ENCODE peak calls at places on chromosome 22, in six cellular contexts. B is NB4, G is Calu3, V is progenitor cell of endocrine pancreas, W is ovary, U is kidney. Q is an unnamed sample.

GRCh38 chr22:35914357-35914664 is 114.3 kb downstream of the RBFOX2 start:
- DNase-seq in W (no peak), U (no peak), G (no peak), B (no peak), V (no peak), Q (no peak)

GRCh38 chr22:28985581-28986290 is 75.9 kb downstream of the C22orf31 start:
- DNase-seq in W (no peak), G (no peak), B (no peak), V (no peak), U (no peak), Q (no peak)

GRCh38 chr22:17871726-17872458 is 97.6 kb upstream of the BID start:
- DNase-seq in V (no peak), U (no peak), G (no peak), B (no peak), W (no peak), Q (no peak)

GRCh38 chr22:32848226-32848625 is 46.7 kb downstream of the TIMP3 start:
- DNase-seq in G (no peak), W (no peak), B (no peak), U (no peak), V (no peak), Q (no peak)

GRCh38 chr22:46414704-46415103 is 79.2 kb downstream of the TRMU start:
- DNase-seq in B (no peak), W (no peak), G (no peak), U (no peak), V (no peak), Q (no peak)

GRCh38 chr22:48803993-48804810 is 1023.5 kb downstream of the BRD1 start:
- DNase-seq in V (no peak), U (no peak), W (no peak), G (no peak), B (no peak), Q (no peak)

GRCh38 chr22:30016596-30016995 is 63.7 kb upstream of the HORMAD2 start:
- DNase-seq in U (no peak), W (no peak), G (no peak), V (no peak), B (no peak), Q (no peak)

GRCh38 chr22:46006379-46007002 is 29.5 kb upstream of the WNT7B start:
- DNase-seq in B (peak; percentile 89), U (peak; percentile 97), V (peak; percentile 86), G (peak; percentile 94), W (peak; percentile 95), Q (peak; percentile 94)

GRCh38 chr22:48706934-48707748 is 1120.5 kb downstream of the BRD1 start:
- DNase-seq in W (no peak), B (no peak), U (peak; percentile 54), G (no peak), V (no peak), Q (no peak)

GRCh38 chr22:18955696-18956095 is 19.6 kb upstream of the PRODH start:
- DNase-seq in W (no peak), V (no peak), U (peak; percentile 38), B (no peak), G (no peak), Q (no peak)

GRCh38 chr22:25702046-25702445 is 39.9 kb upstream of the MYO18B start:
- DNase-seq in V (no peak), W (no peak), B (peak; percentile 31), G (no peak), U (no peak), Q (no peak)

GRCh38 chr22:48938741-48939140 is 888.9 kb downstream of the BRD1 start:
- DNase-seq in B (no peak), W (no peak), G (no peak), U (no peak), V (no peak), Q (peak; percentile 73)

GRCh38 chr22:20903093-20903492 is 14.1 kb upstream of the CRKL start:
- DNase-seq in V (no peak), B (no peak), U (no peak), G (no peak), W (no peak), Q (no peak)

GRCh38 chr22:19172213-19173046 is 6.1 kb downstream of the SLC25A1 start:
- DNase-seq in B (no peak), V (no peak), W (no peak), G (no peak), U (no peak), Q (no peak)

GRCh38 chr22:11360632-11361031 is 4167.4 kb upstream of the OR11H1 start:
- DNase-seq in B (no peak), U (no peak), W (no peak), G (no peak), V (no peak), Q (no peak)

GRCh38 chr22:39917776-39918493 is 17.1 kb downstream of the GRAP2 start:
- DNase-seq in B (no peak), V (no peak), W (no peak), G (no peak), U (no peak), Q (no peak)

GRCh38 chr22:20979243-20979809 is 2.8 kb upstream of the LZTR1 start:
- DNase-seq in V (peak; percentile 70), G (peak; percentile 28), W (peak; percentile 72), U (peak; percentile 91), B (no peak), Q (no peak)

GRCh38 chr22:33210129-33210784 is 152.1 kb upstream of the SYN3 start:
- DNase-seq in W (no peak), B (peak; percentile 55), U (no peak), G (peak; percentile 51), V (peak; percentile 11), Q (no peak)

GRCh38 chr22:46357711-46358505 is 22.4 kb downstream of the TRMU start:
- DNase-seq in V (no peak), G (no peak), W (no peak), U (peak; percentile 73), B (no peak), Q (no peak)

GRCh38 chr22:46569848-46570695 is 32.7 kb upstream of the CELSR1 start:
- DNase-seq in U (peak; percentile 59), B (no peak), W (no peak), V (no peak), G (no peak), Q (no peak)

GRCh38 chr22:33851985-33852384 is 68.3 kb downstream of the LARGE1 start:
- DNase-seq in W (no peak), G (no peak), B (no peak), U (no peak), V (no peak), Q (no peak)

DNA sequence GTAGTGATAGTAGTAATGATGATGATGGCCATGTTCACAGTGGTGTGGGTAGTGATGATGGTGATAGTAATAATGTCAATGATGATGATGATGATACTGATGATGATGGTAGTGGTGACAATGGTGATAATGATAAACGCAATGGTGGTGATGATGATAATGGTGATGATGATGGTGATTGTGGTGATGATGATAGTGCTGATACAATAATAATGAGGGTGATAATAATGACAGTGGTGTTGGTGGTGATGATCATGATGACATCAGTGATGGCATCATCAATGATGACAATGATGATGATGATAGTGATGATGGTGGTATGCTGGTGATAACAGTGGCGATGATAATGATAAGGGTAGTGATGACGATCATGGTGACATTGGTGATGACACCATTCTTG is 92.3 kb downstream of the MPPED1 start:
- DNase-seq in W (no peak), V (no peak), G (no peak), B (no peak), U (no peak), Q (no peak)
- TF ChIP-seq CTCF in W (no peak), V (no peak), G (no peak), B (no peak), U (no peak), Q (no peak)

GRCh38 chr22:31451709-31452571 is 37.7 kb downstream of the EIF4ENIF1 start:
- DNase-seq in B (peak; percentile 54), U (no peak), V (no peak), G (peak; percentile 12), W (no peak), Q (no peak)
- TF ChIP-seq CTCF in B (peak; percentile 66), U (peak; percentile 23), V (peak; percentile 52), G (no peak), W (no peak), Q (peak; percentile 61)

GRCh38 chr22:27628341-27628740 is 173.2 kb downstream of the MN1 start:
- DNase-seq in V (no peak), B (no peak), U (no peak), W (no peak), G (no peak), Q (no peak)
- TF ChIP-seq CTCF in V (no peak), B (no peak), U (no peak), W (no peak), G (no peak), Q (no peak)

GRCh38 chr22:50469377-50470305 is 5.2 kb downstream of the SBF1 start:
- DNase-seq in W (no peak), B (peak; percentile 99), G (peak; percentile 94), U (peak; percentile 93), V (no peak), Q (no peak)
- TF ChIP-seq CTCF in W (no peak), B (peak; percentile 7), G (no peak), U (no peak), V (no peak), Q (no peak)

GRCh38 chr22:23182289-23183106 is 2.2 kb downstream of the BCR start:
- DNase-seq in W (no peak), G (peak; percentile 34), U (no peak), B (peak; percentile 33), V (no peak), Q (no peak)
- TF ChIP-seq CTCF in W (no peak), G (no peak), U (no peak), B (no peak), V (no peak), Q (no peak)

GRCh38 chr22:37121887-37122591 is 12.5 kb upstream of the TMPRSS6 start:
- DNase-seq in B (no peak), V (no peak), G (no peak), U (no peak), W (no peak), Q (no peak)
- TF ChIP-seq CTCF in B (no peak), V (no peak), G (no peak), U (no peak), W (no peak), Q (no peak)

DNA sequence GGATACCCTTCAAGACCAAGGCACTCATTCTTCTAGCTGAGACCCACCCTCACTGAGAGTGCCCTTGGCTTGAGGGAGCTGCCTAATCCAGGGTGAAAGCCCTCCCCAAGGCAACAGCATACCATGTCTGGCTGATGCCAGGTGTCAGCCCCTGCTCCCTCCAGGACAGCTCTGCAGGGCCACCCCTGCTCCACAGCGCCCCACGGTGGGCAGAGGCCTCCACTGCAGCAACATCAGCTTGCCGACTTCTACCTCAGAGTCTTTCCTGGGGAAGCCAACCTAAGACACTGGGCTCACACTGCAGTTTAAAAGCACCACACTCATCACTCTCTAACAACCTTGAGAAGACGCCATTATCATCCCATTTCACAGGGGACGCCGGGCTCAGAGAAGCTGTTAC is 29.0 kb downstream of the TTLL1 start:
- DNase-seq in W (peak; percentile 31), V (peak; percentile 44), U (no peak), G (peak; percentile 66), B (peak; percentile 56), Q (no peak)
- TF ChIP-seq CTCF in W (no peak), V (peak; percentile 68), U (peak; percentile 21), G (peak; percentile 74), B (peak; percentile 83), Q (peak; percentile 64)

GRCh38 chr22:42313804-42314581 is 43.5 kb upstream of the TCF20 start:
- DNase-seq in G (peak; percentile 68), W (no peak), B (peak; percentile 76), V (peak; percentile 39), U (no peak), Q (no peak)
- TF ChIP-seq CTCF in G (peak; percentile 52), W (no peak), B (peak; percentile 81), V (peak; percentile 72), U (peak; percentile 39), Q (peak; percentile 42)